ENCODE peak calls at places on chromosomes 7 and 10, in ten cellular contexts. Q is activated CD8-positive, alpha-beta memory T cell treated with anti-CD3 and anti-CD28 coated beads for 48 hours; B is stomach; A is skeletal muscle cell; N is NCI-H774; O is lower leg skin; W is HT1080; J is AG09319; L is ELR; I is stimulated activated CD8-positive, alpha-beta memory T cell treated with anti-CD3 and anti-CD28 coated beads, Interleukin-4, amount 100 ng/mL, for 1 hour. S is an unnamed sample.

GRCh38 chr7:7798510-7798909 is 80.1 kb upstream of the RPA3 start:
- DNase-seq in Q (no peak), B (no peak), A (no peak), N (no peak), O (no peak), W (no peak), J (no peak), L (no peak), I (no peak), S (no peak)

GRCh38 chr7:65946895-65947294 is 35.1 kb downstream of the GUSB start:
- DNase-seq in Q (no peak), B (no peak), A (peak), N (no peak), O (peak), W (peak), J (peak), L (peak), I (no peak), S (no peak)

GRCh38 chr7:64890761-64891666 is 12.1 kb upstream of the ZNF273 start:
- DNase-seq in Q (no peak), B (no peak), A (no peak), N (no peak), O (peak), W (no peak), J (no peak), L (no peak), I (no peak), S (no peak)

GRCh38 chr7:36130236-36130945 is 22.7 kb upstream of the EEPD1 start:
- DNase-seq in Q (no peak), B (no peak), A (no peak), N (no peak), O (no peak), W (no peak), J (no peak), L (no peak), I (no peak), S (no peak)

GRCh38 chr7:47666164-47666862 is 84.4 kb upstream of the TNS3 start:
- DNase-seq in Q (no peak), B (no peak), A (no peak), N (no peak), O (no peak), W (no peak), J (no peak), L (peak), I (no peak), S (no peak)

GRCh38 chr7:120827719-120828118 is 30.2 kb downstream of the TSPAN12 start:
- DNase-seq in Q (no peak), B (no peak), A (no peak), N (no peak), O (no peak), W (no peak), J (no peak), L (no peak), I (no peak), S (no peak)

GRCh38 chr7:81492240-81492639 is 277.6 kb downstream of the HGF start:
- DNase-seq in Q (no peak), B (no peak), A (no peak), N (no peak), O (no peak), W (no peak), J (no peak), L (no peak), I (no peak), S (no peak)

GRCh38 chr7:26390016-26390415 is 98.4 kb downstream of the SNX10 start:
- DNase-seq in Q (no peak), B (no peak), A (no peak), N (no peak), O (no peak), W (no peak), J (no peak), L (no peak), I (no peak), S (no peak)

GRCh38 chr10:22556774-22557173 is 157.6 kb downstream of the PIP4K2A start:
- DNase-seq in Q (no peak), B (no peak), A (no peak), N (no peak), O (no peak), W (no peak), J (no peak), L (no peak), I (no peak), S (no peak)

GRCh38 chr10:52568309-52568708 is 204.3 kb downstream of the MBL2 start:
- DNase-seq in Q (no peak), B (no peak), A (no peak), N (no peak), O (no peak), W (no peak), J (no peak), L (peak), I (no peak), S (no peak)

GRCh38 chr7:148987751-148988512 is 40.4 kb downstream of the PDIA4 start:
- DNase-seq in Q (no peak), B (peak), A (no peak), N (no peak), O (no peak), W (no peak), J (no peak), L (no peak), I (no peak), S (no peak)

GRCh38 chr10:124722812-124723783 is 21.1 kb downstream of the FAM53B start:
- DNase-seq in Q (no peak), B (no peak), A (no peak), N (no peak), O (no peak), W (no peak), J (no peak), L (no peak), I (no peak), S (no peak)

GRCh38 chr10:75201793-75202307 is 8.7 kb upstream of the VDAC2 start:
- DNase-seq in Q (no peak), B (peak), A (no peak), N (no peak), O (peak), W (no peak), J (no peak), L (no peak), I (no peak), S (no peak)

GRCh38 chr7:50412958-50413357 is 37.2 kb downstream of the FIGNL1 start:
- DNase-seq in Q (no peak), B (no peak), A (no peak), N (no peak), O (no peak), W (no peak), J (no peak), L (no peak), I (no peak), S (no peak)

GRCh38 chr7:55439627-55440026 is 74.5 kb downstream of the LANCL2 start:
- DNase-seq in Q (no peak), B (no peak), A (no peak), N (no peak), O (no peak), W (no peak), J (no peak), L (no peak), I (no peak), S (no peak)

GRCh38 chr10:97714401-97715258 is 1.1 kb downstream of the MARVELD1 start:
- DNase-seq in Q (no peak), B (peak), A (peak), N (no peak), O (peak), W (peak), J (peak), L (peak), I (no peak), S (no peak)

GRCh38 chr10:72045586-72045985 is 42.8 kb downstream of the SPOCK2 start:
- DNase-seq in Q (no peak), B (no peak), A (no peak), N (no peak), O (no peak), W (no peak), J (no peak), L (no peak), I (no peak), S (no peak)

GRCh38 chr10:82267960-82268359 is 393.0 kb downstream of the NRG3 start:
- DNase-seq in Q (no peak), B (no peak), A (no peak), N (no peak), O (no peak), W (no peak), J (no peak), L (no peak), I (no peak), S (no peak)

GRCh38 chr7:141366098-141366621 is 185.1 kb upstream of the AGK start:
- DNase-seq in Q (no peak), B (no peak), A (no peak), N (no peak), O (no peak), W (no peak), J (no peak), L (no peak), I (no peak), S (no peak)

GRCh38 chr7:16421333-16422099 is at the start of gene CRPPA:
- DNase-seq in Q (peak), B (no peak), A (peak), N (no peak), O (peak), W (no peak), J (no peak), L (peak), I (no peak), S (peak)

GRCh38 chr7:144672869-144673268 is 163.0 kb downstream of the TPK1 start:
- DNase-seq in Q (no peak), B (no peak), A (no peak), N (no peak), O (no peak), W (no peak), J (no peak), L (no peak), I (no peak), S (no peak)

GRCh38 chr7:137475966-137476365 is 132.4 kb upstream of the PTN start:
- DNase-seq in Q (no peak), B (no peak), A (no peak), N (no peak), O (no peak), W (no peak), J (no peak), L (no peak), I (no peak), S (no peak)

GRCh38 chr10:74684462-74684861 is 141.9 kb upstream of the KAT6B start:
- DNase-seq in Q (no peak), B (no peak), A (no peak), N (no peak), O (no peak), W (no peak), J (no peak), L (no peak), I (no peak), S (no peak)

GRCh38 chr10:43899224-43899959 is 250.7 kb upstream of the ZNF32 start:
- DNase-seq in Q (no peak), B (no peak), A (no peak), N (no peak), O (peak), W (no peak), J (no peak), L (peak), I (no peak), S (no peak)

GRCh38 chr10:27695704-27696103 is 49.9 kb downstream of the MKX start:
- DNase-seq in Q (no peak), B (no peak), A (no peak), N (no peak), O (no peak), W (no peak), J (no peak), L (no peak), I (no peak), S (no peak)

GRCh38 chr10:18157909-18158308 is 17.7 kb downstream of the CACNB2 start:
- DNase-seq in Q (no peak), B (no peak), A (peak), N (no peak), O (no peak), W (peak), J (peak), L (peak), I (no peak), S (no peak)

GRCh38 chr10:35493196-35494118 is 111.7 kb upstream of the GJD4 start:
- DNase-seq in Q (no peak), B (peak), A (no peak), N (no peak), O (no peak), W (no peak), J (no peak), L (no peak), I (no peak), S (no peak)

GRCh38 chr7:157538735-157539134 is 201.9 kb downstream of the DNAJB6 start:
- DNase-seq in Q (no peak), B (no peak), A (no peak), N (no peak), O (no peak), W (no peak), J (no peak), L (no peak), I (no peak), S (no peak)

GRCh38 chr7:64888901-64889685 is 14.0 kb upstream of the ZNF273 start:
- DNase-seq in Q (no peak), B (peak), A (no peak), N (no peak), O (peak), W (no peak), J (no peak), L (peak), I (no peak), S (peak)

GRCh38 chr7:70678621-70679251 is 453.2 kb upstream of the GALNT17 start:
- DNase-seq in Q (no peak), B (no peak), A (peak), N (no peak), O (no peak), W (peak), J (no peak), L (peak), I (no peak), S (no peak)

GRCh38 chr10:21285742-21286311 is 239.7 kb downstream of the SKIDA1 start:
- DNase-seq in Q (no peak), B (no peak), A (no peak), N (no peak), O (no peak), W (peak), J (no peak), L (peak), I (no peak), S (no peak)

GRCh38 chr10:2076528-2076927 is 339.2 kb upstream of the ADARB2 start:
- DNase-seq in Q (no peak), B (no peak), A (no peak), N (no peak), O (no peak), W (no peak), J (no peak), L (no peak), I (no peak), S (no peak)

GRCh38 chr10:80408198-80409085 is at the start of gene PRXL2A:
- DNase-seq in Q (peak), B (peak), A (no peak), N (peak), O (peak), W (no peak), J (no peak), L (peak), I (peak), S (peak)

S was measured in T-helper 9 cell.